ENCODE peak calls at places on chromosomes 13 and 19, in five cellular contexts. M is activated CD4-positive, CD25-positive, alpha-beta regulatory T cell; R is NCI-H2081; C is GM13977; D is GM10248. T is an unnamed sample.

GRCh38 chr13:93304868-93305613 is 78.4 kb downstream of the GPC6 start:
- DNase-seq in C (no peak), D (no peak), M (no peak), R (no peak), T (no peak)

GRCh38 chr13:33279898-33280549 is 5.5 kb downstream of the STARD13 start:
- DNase-seq in M (no peak), R (no peak), D (no peak), C (no peak), T (no peak)

GRCh38 chr19:36014029-36014924 is at the start of gene ALKBH6:
- DNase-seq in M (peak), D (peak), R (peak), C (peak), T (peak)

GRCh38 chr13:110641055-110642015 is 26.0 kb downstream of the NAXD start:
- DNase-seq in C (no peak), R (no peak), D (no peak), M (no peak), T (no peak)

GRCh38 chr13:23986619-23987018 is 89.3 kb upstream of the C1QTNF9B start:
- DNase-seq in D (no peak), R (no peak), M (no peak), C (no peak), T (no peak)

GRCh38 chr19:42254083-42254849 is 662 bp downstream of the ERF start:
- DNase-seq in R (no peak), D (peak), M (peak), C (peak), T (no peak)

GRCh38 chr19:49347835-49348234 is 12.6 kb downstream of the CD37 start:
- DNase-seq in M (no peak), D (no peak), C (peak), R (no peak), T (no peak)

GRCh38 chr19:18948075-18948975 is 7.3 kb upstream of the HOMER3 start:
- DNase-seq in C (no peak), M (no peak), D (no peak), R (no peak), T (no peak)

GRCh38 chr13:28820099-28821051 is at the start of gene MTUS2:
- DNase-seq in C (no peak), R (no peak), M (peak), D (peak), T (peak)